ENCODE peak calls at places on chromosomes 12 and 14, in four cellular contexts. T is H9, F is endothelial cell of umbilical vein, A is fibroblast of lung. Q is an unnamed sample.
A peak's percentile ranks its signal among the peaks of the same experiment; 100 is the strongest.

GRCh38 chr12:4962539-4963486 is 53.1 kb downstream of the KCNA1 start:
- DNase-seq in T (peak; percentile 68), F (no peak), A (no peak), Q (no peak)

GRCh38 chr12:131829795-131830334 is 1.7 kb downstream of the MMP17 start:
- DNase-seq in T (peak; percentile 57), F (no peak), A (no peak), Q (no peak)

GRCh38 chr12:131573631-131574396 is 137.1 kb upstream of the SFSWAP start:
- DNase-seq in T (no peak), F (no peak), A (no peak), Q (no peak)

GRCh38 chr14:103140316-103141109 is 17.3 kb downstream of the TNFAIP2 start:
- DNase-seq in T (no peak), F (no peak), A (no peak), Q (no peak)

GRCh38 chr14:70616646-70617045 is 16.2 kb upstream of the MED6 start:
- DNase-seq in T (no peak), F (no peak), A (no peak), Q (no peak)

GRCh38 chr12:130118181-130118580 is 44.1 kb upstream of the FZD10 start:
- DNase-seq in T (no peak), F (no peak), A (no peak), Q (no peak)

GRCh38 chr12:73308747-73309146 is 1036.6 kb downstream of the TRHDE start:
- DNase-seq in T (no peak), F (no peak), A (no peak), Q (no peak)

GRCh38 chr14:97458302-97459137 is 661.3 kb downstream of the VRK1 start:
- DNase-seq in T (peak; percentile 88), F (no peak), A (no peak), Q (peak; percentile 88)

GRCh38 chr12:91732086-91732485 is 413.6 kb downstream of the BTG1 start:
- DNase-seq in T (no peak), F (no peak), A (peak; percentile 68), Q (no peak)

GRCh38 chr14:58280954-58281787 is 17.2 kb upstream of the ARID4A start:
- DNase-seq in T (no peak), F (peak; percentile 95), A (peak; percentile 91), Q (no peak)

GRCh38 chr12:119006749-119007148 is 25.4 kb downstream of the SRRM4 start:
- DNase-seq in T (peak; percentile 68), F (no peak), A (no peak), Q (no peak)

GRCh38 chr14:93337143-93337753 is 4.4 kb upstream of the BTBD7 start:
- DNase-seq in T (peak; percentile 72), F (no peak), A (no peak), Q (no peak)

GRCh38 chr12:100826323-100826722 is 31.7 kb downstream of the ANO4 start:
- DNase-seq in T (peak; percentile 55), F (peak; percentile 26), A (peak; percentile 64), Q (peak; percentile 51)

GRCh38 chr14:67411820-67412421 is at the start of gene PLEK2:
- DNase-seq in T (no peak), F (no peak), A (peak; percentile 20), Q (no peak)

GRCh38 chr14:63426838-63427237 is 108.1 kb upstream of the GPHB5 start:
- DNase-seq in T (no peak), F (no peak), A (no peak), Q (no peak)

GRCh38 chr14:64753374-64753773 is 49.1 kb downstream of the PLEKHG3 start:
- DNase-seq in T (no peak), F (no peak), A (no peak), Q (no peak)

GRCh38 chr12:88703790-88704189 is 123.5 kb upstream of the KITLG start:
- DNase-seq in T (no peak), F (no peak), A (peak; percentile 1), Q (no peak)

GRCh38 chr12:131862994-131863710 is 31.3 kb upstream of the ULK1 start:
- DNase-seq in T (no peak), F (no peak), A (peak; percentile 25), Q (no peak)

GRCh38 chr12:118650586-118650960 is 274.2 kb downstream of the SUDS3 start:
- DNase-seq in T (no peak), F (no peak), A (no peak), Q (no peak)

GRCh38 chr14:32252030-32252670 is 49.1 kb upstream of the RNU6-8 start:
- DNase-seq in T (peak; percentile 56), F (peak; percentile 69), A (peak; percentile 85), Q (peak; percentile 72)

DNA sequence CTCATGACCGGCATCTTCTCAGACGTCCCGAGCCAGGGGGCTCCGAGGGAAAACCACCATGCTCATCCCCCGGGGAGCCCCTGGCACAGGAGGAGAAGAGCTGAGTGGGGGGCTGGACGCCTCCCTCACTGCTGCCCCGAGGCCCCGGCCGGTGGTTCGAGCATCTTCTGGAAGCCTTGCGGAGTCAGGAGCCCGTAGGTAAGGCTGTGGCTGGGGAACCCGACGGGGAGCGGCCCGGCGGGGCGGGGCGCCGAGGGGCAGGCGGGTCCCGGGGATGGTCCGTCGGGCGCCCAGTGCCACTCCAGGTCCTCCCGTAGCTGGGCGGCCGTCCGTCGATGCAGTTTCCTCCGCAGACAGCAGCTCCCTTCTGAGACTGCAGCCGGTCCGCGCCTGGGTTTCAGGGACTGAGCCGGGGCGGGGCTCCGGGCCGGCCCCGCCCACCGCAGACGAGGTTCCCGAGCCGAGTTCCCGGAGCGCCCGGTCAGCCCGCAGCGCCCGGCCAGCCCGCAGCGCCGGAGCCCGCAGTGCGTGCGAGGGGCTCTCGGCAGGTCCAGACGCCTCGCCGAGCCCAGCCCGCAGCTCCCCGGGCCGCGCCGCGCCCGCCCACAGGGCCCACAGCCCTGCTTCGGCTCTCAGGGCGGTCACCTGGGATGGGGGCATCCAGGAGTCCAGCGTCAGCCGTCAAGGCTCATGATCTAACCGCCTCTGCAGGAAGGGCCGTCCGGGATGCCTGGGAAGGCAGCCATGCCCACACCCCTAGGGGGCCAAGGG is at the start of gene PGF:
- DNase-seq in T (peak; percentile 84), F (peak; percentile 72), A (no peak), Q (no peak)
- H2AFZ ChIP-seq in T (no peak within 1 kb of the TSS), F (peak within 1 kb of the TSS; percentile 78), A (peak within 1 kb of the TSS; percentile 46), Q (no peak within 1 kb of the TSS)

DNA sequence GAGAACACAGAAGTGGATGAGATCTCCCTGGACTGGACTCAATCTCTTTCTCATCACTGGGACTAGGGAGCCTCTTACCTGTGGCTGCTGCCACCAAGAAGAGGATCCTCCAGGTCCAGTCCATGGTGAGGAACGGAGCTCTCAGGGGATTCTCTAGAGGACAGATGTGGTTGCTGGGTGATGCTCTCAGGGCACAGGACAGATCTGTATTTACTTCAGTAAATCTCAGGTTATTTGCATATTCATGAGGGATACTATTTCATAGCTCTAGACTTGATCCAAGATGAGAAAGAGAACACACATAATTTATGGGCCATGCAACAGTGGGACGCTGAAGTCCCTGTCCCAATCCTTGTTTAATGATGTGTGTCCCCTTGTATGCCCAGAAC is 460.5 kb downstream of the TMEM121 start:
- DNase-seq in T (no peak), F (no peak), A (no peak), Q (no peak)
- H3K9ac ChIP-seq in T (no peak overlapping the region), F (no peak overlapping the region), A (no peak overlapping the region), Q (peak overlapping the region; percentile 54)

DNA sequence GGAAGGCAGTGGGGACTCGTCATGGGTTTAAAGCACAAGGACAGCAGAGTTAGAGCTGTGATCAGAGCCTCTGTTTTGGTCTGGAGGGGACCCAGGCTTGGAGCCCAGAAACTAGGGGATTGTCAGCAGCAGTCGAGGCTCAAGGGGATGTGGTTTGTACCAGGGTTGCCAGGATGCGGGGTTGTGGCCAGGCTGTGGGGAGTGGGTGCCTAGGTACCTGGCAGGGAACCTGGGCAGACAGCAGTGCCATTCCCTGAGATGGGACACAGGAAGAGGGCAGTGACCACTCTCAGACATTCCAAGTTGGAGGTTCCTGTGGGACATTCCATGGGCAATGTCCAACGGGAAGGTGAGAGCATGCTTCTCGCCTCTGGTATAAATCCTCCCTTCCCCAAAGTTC is 222.3 kb downstream of the SLC41A2 start:
- DNase-seq in T (no peak), F (no peak), A (no peak), Q (no peak)
- H4K20me1 ChIP-seq in T (peaks cover 1% of the 10 kb centered on the region), F (no peaks in the 10 kb centered on the region), A (no peaks in the 10 kb centered on the region), Q (peaks cover 100% of the 10 kb centered on the region)

DNA sequence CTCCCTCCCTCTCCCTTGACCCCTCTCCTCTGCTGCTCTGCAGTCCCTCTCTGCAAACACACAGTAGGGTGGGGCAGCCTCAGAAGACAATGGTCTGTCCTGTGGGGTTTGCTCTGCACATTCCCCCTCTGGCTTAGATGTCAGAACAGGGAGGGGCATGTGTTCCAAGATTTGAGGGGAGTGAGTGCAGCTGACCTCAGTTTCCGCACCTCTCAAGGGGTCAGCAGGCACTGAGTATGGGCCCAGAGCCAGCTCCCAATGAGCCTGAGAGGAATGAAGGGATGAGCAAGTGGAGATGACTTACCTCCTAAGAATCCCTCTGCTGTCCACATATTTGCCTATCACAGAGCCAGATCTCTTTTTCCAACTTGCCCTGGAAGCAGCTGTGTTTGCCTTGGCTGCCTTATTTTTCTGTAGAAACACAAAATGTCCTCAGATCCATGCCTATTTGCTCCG is 111.5 kb downstream of the CRACR2A start:
- DNase-seq in T (no peak), F (peak; percentile 79), A (peak; percentile 44), Q (no peak)
- H2AFZ ChIP-seq in T (no peak overlapping the region), F (no peak overlapping the region), A (no peak overlapping the region), Q (no peak overlapping the region)

GRCh38 chr12:51536159-51536558 is 54.9 kb upstream of the SCN8A start:
- DNase-seq in T (no peak), F (no peak), A (peak; percentile 16), Q (no peak)
- H3K9ac ChIP-seq in T (no peak overlapping the region), F (no peak overlapping the region), A (no peak overlapping the region), Q (no peak overlapping the region)

GRCh38 chr12:104714369-104714768 is 243.7 kb downstream of the SLC41A2 start:
- DNase-seq in T (no peak), F (no peak), A (no peak), Q (no peak)

GRCh38 chr12:104712477-104712876 is 245.6 kb downstream of the SLC41A2 start:
- DNase-seq in T (no peak), F (no peak), A (no peak), Q (no peak)

GRCh38 chr12:104715562-104716182 is 242.4 kb downstream of the SLC41A2 start:
- DNase-seq in T (no peak), F (no peak), A (no peak), Q (peak; percentile 81)

GRCh38 chr12:104712968-104713367 is 245.1 kb downstream of the SLC41A2 start:
- DNase-seq in T (no peak), F (no peak), A (no peak), Q (no peak)

DNA sequence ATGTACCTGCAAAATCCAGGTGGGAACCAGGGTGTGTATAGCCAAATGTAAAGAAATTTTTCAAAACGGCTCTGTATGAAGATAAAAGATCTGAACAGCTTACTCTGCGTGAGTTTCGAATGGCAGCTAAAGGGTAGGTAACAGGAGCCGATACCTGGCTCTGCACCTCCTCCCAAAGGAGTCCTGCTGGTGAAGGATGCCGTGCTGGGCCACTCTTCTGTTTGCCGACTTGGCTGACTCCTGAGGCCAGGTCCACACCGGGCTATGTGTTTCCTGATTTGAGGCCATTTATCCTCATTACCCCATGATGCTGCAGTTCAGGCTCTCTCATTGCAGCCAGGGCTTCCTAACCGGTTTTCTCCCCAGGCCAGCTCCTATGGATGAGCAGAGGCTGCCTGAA is 244.6 kb downstream of the SLC41A2 start:
- DNase-seq in T (no peak), F (no peak), A (no peak), Q (no peak)
- H4K20me1 ChIP-seq in T (no peaks in the 10 kb centered on the region), F (no peaks in the 10 kb centered on the region), A (no peaks in the 10 kb centered on the region), Q (peaks cover 92% of the 10 kb centered on the region)

DNA sequence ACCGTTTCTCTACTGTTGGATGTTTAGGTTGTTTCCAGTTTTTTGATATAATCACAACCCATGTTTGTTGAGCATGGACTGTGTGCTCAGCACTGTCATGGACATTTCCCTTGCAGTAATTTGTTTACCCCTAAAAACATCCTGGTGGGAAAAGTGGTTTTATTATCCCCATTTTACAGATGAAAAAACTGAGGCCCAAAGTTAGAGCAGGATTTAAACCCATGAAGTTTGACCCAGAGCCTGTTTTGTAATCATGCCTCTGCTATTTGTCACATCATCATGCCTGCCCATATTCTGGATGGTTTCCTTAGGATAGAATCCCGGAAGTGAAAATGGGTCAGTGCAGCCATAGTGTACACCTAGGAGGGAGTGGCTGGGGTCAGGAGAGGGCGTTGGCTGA is 17.0 kb upstream of the LRP1-AS start:
- DNase-seq in T (no peak), F (no peak), A (no peak), Q (no peak)
- H2AFZ ChIP-seq in T (no peak overlapping the region), F (no peak overlapping the region), A (no peak overlapping the region), Q (no peak overlapping the region)